ENCODE peak calls at places on chromosomes 5 and 9, in eight cellular contexts. O, L, H, U, E, I, Z and X are unnamed samples.

GRCh38 chr5:2701592-2701991 is 49.9 kb downstream of the IRX2 start:
- DNase-seq in O (no peak), L (no peak), H (no peak), U (no peak), E (no peak), I (no peak), Z (no peak), X (no peak)

GRCh38 chr9:135605238-135605781 is 34.0 kb downstream of the GLT6D1 start:
- DNase-seq in O (no peak), L (no peak), H (peak; percentile 24), U (no peak), E (peak; percentile 40), I (no peak), Z (no peak), X (no peak)

GRCh38 chr5:114062940-114063867 is 298.7 kb upstream of the KCNN2 start:
- DNase-seq in O (no peak), L (no peak), H (no peak), U (no peak), E (no peak), I (no peak), Z (no peak), X (no peak)

GRCh38 chr9:129866373-129867137 is 31.3 kb downstream of the USP20 start:
- DNase-seq in O (no peak), L (no peak), H (no peak), U (no peak), E (no peak), I (no peak), Z (no peak), X (no peak)

GRCh38 chr5:98772415-98773213 is 849 bp upstream of the RGMB start:
- DNase-seq in O (peak; percentile 65), L (peak; percentile 54), H (peak; percentile 83), U (peak; percentile 73), E (peak; percentile 87), I (peak; percentile 78), Z (peak; percentile 56), X (peak; percentile 70)

GRCh38 chr5:41408676-41409443 is 101.5 kb downstream of the PLCXD3 start:
- DNase-seq in O (no peak), L (no peak), H (no peak), U (no peak), E (no peak), I (no peak), Z (peak; percentile 87), X (no peak)

GRCh38 chr9:74035786-74036185 is 461.3 kb upstream of the RORB start:
- DNase-seq in O (no peak), L (no peak), H (no peak), U (no peak), E (no peak), I (no peak), Z (no peak), X (no peak)

GRCh38 chr5:95866431-95867063 is 44.0 kb upstream of the GLRX start:
- DNase-seq in O (no peak), L (no peak), H (no peak), U (no peak), E (no peak), I (no peak), Z (peak; percentile 72), X (no peak)

GRCh38 chr9:125268394-125269013 is 6.9 kb downstream of the GAPVD1 start:
- DNase-seq in O (no peak), L (no peak), H (no peak), U (no peak), E (no peak), I (no peak), Z (no peak), X (no peak)

GRCh38 chr5:167065784-167066183 is 1225.7 kb upstream of the WWC1 start:
- DNase-seq in O (no peak), L (no peak), H (no peak), U (no peak), E (no peak), I (no peak), Z (no peak), X (no peak)

GRCh38 chr9:88898033-88898432 is 93.2 kb upstream of the S1PR3 start:
- DNase-seq in O (no peak), L (no peak), H (no peak), U (no peak), E (no peak), I (no peak), Z (no peak), X (no peak)

GRCh38 chr5:32153723-32154122 is 20.4 kb downstream of the GOLPH3 start:
- DNase-seq in O (no peak), L (no peak), H (no peak), U (no peak), E (no peak), I (no peak), Z (peak; percentile 20), X (no peak)

GRCh38 chr5:38555354-38556114 is 912 bp downstream of the LIFR start:
- DNase-seq in O (no peak), L (no peak), H (no peak), U (no peak), E (no peak), I (no peak), Z (peak; percentile 21), X (no peak)
- H3K4me3 ChIP-seq in O (peak overlapping the region; percentile 93), L (peak overlapping the region; percentile 56), H (peak overlapping the region; percentile 85), U (peak overlapping the region; percentile 89), E (peak overlapping the region; percentile 86), I (peak overlapping the region; percentile 76), Z (peak overlapping the region; percentile 87), X (peak overlapping the region; percentile 65)

GRCh38 chr5:172319708-172320441 is 36.3 kb upstream of the UBTD2 start:
- DNase-seq in O (no peak), L (no peak), H (no peak), U (no peak), E (no peak), I (no peak), Z (peak; percentile 62), X (no peak)
- H3K27me3 ChIP-seq in O (no peaks in the 10 kb centered on the region), L (no peaks in the 10 kb centered on the region), H (no peaks in the 10 kb centered on the region), U (no peaks in the 10 kb centered on the region), E (no peaks in the 10 kb centered on the region), I (no peaks in the 10 kb centered on the region), Z (no peaks in the 10 kb centered on the region), X (no peaks in the 10 kb centered on the region)

GRCh38 chr9:660227-660626 is 181.3 kb upstream of the DMRT1 start:
- DNase-seq in O (no peak), L (no peak), H (no peak), U (no peak), E (no peak), I (no peak), Z (no peak), X (no peak)

DNA sequence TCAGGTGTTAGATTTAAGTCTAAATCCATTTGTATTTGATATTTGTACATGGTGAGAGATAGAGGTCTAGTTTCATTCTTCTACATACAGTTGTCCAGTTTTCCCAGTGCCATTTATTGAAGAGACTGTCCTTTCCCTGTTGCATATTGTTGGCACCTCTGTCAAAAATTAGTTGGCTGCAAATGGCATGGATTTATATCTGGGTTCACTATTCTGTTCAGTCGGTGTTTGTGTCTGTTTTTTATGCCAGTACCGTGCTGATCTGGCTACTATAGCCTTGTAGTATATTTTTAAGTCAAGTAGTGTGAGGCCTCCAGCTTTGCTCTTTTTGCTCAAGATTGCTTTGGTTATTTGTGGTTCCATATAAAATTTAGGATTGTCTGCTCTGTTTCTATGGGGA is 176.2 kb upstream of the DMRT1 start:
- DNase-seq in O (no peak), L (no peak), H (no peak), U (no peak), E (no peak), I (no peak), Z (no peak), X (no peak)
- H3K27ac ChIP-seq in O (no peak overlapping the region), L (no peak overlapping the region), H (no peak overlapping the region), U (no peak overlapping the region), E (no peak overlapping the region), I (no peak overlapping the region), Z (no peak overlapping the region), X (no peak overlapping the region)

DNA sequence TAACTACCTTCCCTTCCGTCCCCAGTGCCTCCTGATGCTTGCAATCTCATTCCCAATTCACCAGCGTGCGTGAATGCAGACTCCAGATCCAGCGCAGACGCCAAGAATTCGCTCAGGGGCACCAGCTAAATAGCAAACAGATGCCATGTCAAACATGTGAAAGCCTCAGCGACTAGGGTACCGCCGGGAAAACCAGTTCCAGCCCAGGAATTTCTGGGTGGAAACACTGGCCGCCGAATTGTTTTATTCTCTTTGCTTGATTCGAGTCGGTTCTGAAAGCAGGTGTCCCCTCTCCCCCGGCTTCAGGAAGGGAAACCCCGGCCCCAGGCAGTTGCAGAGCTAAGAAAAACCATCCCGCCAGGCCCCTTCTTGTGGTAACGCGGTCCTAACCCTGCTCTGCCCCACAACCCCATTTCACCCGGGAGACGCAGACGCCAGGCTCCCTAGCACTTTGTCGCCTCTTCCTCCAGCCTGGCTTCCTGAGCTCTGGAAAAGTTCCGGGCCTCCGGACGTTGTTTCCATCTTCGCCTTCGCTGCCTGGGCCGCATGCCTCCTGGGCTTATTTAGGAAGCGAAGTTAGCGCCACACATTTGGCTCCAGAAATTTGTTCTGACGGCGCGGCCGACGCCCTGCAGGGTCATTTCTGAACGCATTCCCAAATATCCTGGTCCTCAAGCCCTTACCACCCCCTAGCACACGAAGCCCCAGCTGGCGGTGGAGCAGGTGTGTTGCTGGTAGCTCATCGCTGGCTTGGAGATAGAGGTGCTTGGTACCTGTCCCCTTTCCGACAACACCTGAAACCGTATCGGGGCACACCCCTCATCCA is 649 bp upstream of the LVRN start:
- DNase-seq in O (no peak), L (no peak), H (no peak), U (no peak), E (no peak), I (no peak), Z (peak; percentile 83), X (no peak)
- H3K4me3 ChIP-seq in O (peak overlapping the region; percentile 25), L (no peak overlapping the region), H (peak overlapping the region; percentile 56), U (peak overlapping the region; percentile 32), E (no peak overlapping the region), I (no peak overlapping the region), Z (peak overlapping the region; percentile 68), X (no peak overlapping the region)

DNA sequence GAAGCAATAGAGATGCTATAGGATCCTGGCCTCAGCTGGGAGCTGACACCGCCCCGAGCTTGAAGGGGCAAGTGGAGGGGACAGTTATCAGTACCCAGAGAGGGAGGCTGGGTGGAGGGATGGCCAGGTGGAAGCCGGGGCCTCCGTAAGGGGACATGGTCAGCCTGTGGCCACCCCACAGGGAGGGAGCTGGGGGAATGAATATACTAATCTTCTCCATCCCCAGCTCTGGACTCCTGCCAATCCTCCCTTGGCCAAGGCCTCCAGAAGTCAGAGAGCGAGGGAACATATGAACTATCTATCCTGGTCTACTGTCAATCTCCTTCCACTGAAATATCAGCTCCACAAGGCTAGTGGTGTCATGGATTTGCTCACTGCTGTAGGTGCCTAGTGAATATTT is 109.3 kb downstream of the BOD1 start:
- DNase-seq in O (no peak), L (no peak), H (no peak), U (no peak), E (no peak), I (no peak), Z (no peak), X (no peak)
- H3K27me3 ChIP-seq in O (peaks cover 12% of the 10 kb centered on the region), L (no peaks in the 10 kb centered on the region), H (no peaks in the 10 kb centered on the region), U (no peaks in the 10 kb centered on the region), E (no peaks in the 10 kb centered on the region), I (no peaks in the 10 kb centered on the region), Z (no peaks in the 10 kb centered on the region), X (no peaks in the 10 kb centered on the region)

DNA sequence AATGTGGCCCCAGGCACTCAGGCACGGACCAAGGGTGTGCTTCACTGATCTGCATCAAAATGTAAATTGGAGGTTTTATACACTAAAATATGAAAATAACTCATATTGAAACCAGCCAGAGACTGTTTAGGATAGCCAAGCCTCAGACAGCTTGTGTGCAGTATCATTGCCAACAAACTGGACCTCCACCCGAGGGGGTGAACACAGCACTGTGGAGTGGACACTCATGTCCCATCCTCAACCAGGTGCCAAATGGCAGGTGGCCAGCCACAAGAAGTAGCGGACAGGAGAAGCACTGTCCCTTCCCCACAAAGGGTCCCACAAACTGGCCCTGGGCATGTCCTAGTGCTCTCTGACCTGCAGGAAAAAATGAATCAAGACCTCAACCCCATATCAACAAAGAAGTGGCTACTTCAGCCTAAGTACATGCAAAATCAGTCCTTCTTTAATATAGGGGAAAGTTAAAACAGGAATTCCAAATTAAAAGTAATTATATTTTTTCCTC is 29.1 kb downstream of the ROR2 start:
- DNase-seq in O (no peak), L (no peak), H (peak; percentile 22), U (no peak), E (no peak), I (no peak), Z (no peak), X (no peak)
- H3K27ac ChIP-seq in O (no peak overlapping the region), L (no peak overlapping the region), H (no peak overlapping the region), U (no peak overlapping the region), E (no peak overlapping the region), I (no peak overlapping the region), Z (no peak overlapping the region), X (no peak overlapping the region)